ENCODE peak calls at places on chromosomes 7 and 10, in seven cellular contexts. L is CD4-positive, alpha-beta T cell; T is dorsolateral prefrontal cortex; I is B cell; R is fibroblast of mammary gland; K is progenitor cell of endocrine pancreas; S is HFFc6. A is an unnamed sample.

GRCh38 chr10:46542567-46543323 is 13.7 kb downstream of the GPRIN2 start:
- DNase-seq in L (no peak), T (no peak), I (peak), R (no peak), K (no peak), S (no peak), A (no peak)

GRCh38 chr10:18043148-18043547 is 91.4 kb downstream of the SLC39A12 start:
- DNase-seq in L (no peak), T (no peak), I (no peak), R (peak), K (no peak), S (no peak), A (no peak)

GRCh38 chr7:120988591-120989299 is at the start of gene CPED1:
- DNase-seq in L (no peak), T (peak), I (peak), R (peak), K (peak), S (peak), A (peak)

GRCh38 chr10:130577039-130577438 is 440.8 kb downstream of the GLRX3 start:
- DNase-seq in L (no peak), T (no peak), I (no peak), R (no peak), K (no peak), S (no peak), A (no peak)

GRCh38 chr10:62844280-62845011 is 28.3 kb upstream of the EGR2 start:
- DNase-seq in L (no peak), T (no peak), I (no peak), R (no peak), K (no peak), S (no peak), A (no peak)

GRCh38 chr7:50729962-50730361 is 52.7 kb downstream of the GRB10 start:
- DNase-seq in L (no peak), T (no peak), I (no peak), R (peak), K (no peak), S (peak), A (no peak)

GRCh38 chr7:70076325-70076724 is 478.1 kb downstream of the AUTS2 start:
- DNase-seq in L (no peak), T (no peak), I (no peak), R (no peak), K (no peak), S (no peak), A (no peak)

GRCh38 chr10:17835688-17836087 is 26.5 kb downstream of the MRC1 start:
- DNase-seq in L (no peak), T (no peak), I (no peak), R (peak), K (no peak), S (peak), A (no peak)

GRCh38 chr7:38000272-38000671 is 79.8 kb downstream of the EPDR1 start:
- DNase-seq in L (no peak), T (no peak), I (no peak), R (peak), K (no peak), S (no peak), A (no peak)

GRCh38 chr7:41885078-41885477 is 182.2 kb upstream of the INHBA start:
- DNase-seq in L (no peak), T (no peak), I (no peak), R (peak), K (no peak), S (peak), A (no peak)

GRCh38 chr7:120996333-120996982 is 7.9 kb downstream of the CPED1 start:
- DNase-seq in L (peak), T (peak), I (no peak), R (peak), K (no peak), S (peak), A (no peak)

GRCh38 chr7:100483728-100484635 is at the start of gene NYAP1:
- DNase-seq in L (peak), T (peak), I (peak), R (no peak), K (no peak), S (no peak), A (no peak)

GRCh38 chr7:159027803-159028455 is 116.7 kb downstream of the VIPR2 start:
- DNase-seq in L (no peak), T (peak), I (no peak), R (peak), K (no peak), S (no peak), A (no peak)

GRCh38 chr7:76509931-76510877 is at the start of gene UPK3B:
- DNase-seq in L (no peak), T (no peak), I (no peak), R (no peak), K (no peak), S (no peak), A (no peak)

GRCh38 chr10:103620891-103621777 is 127.6 kb downstream of the NEURL1 start:
- DNase-seq in L (no peak), T (no peak), I (no peak), R (no peak), K (no peak), S (no peak), A (no peak)

GRCh38 chr7:29343379-29343778 is 148.8 kb downstream of the CHN2 start:
- DNase-seq in L (no peak), T (no peak), I (no peak), R (no peak), K (no peak), S (no peak), A (no peak)

GRCh38 chr7:157760004-157760730 is 423.4 kb downstream of the DNAJB6 start:
- DNase-seq in L (no peak), T (no peak), I (no peak), R (peak), K (no peak), S (no peak), A (no peak)

GRCh38 chr10:87544750-87545149 is 40.1 kb downstream of the MINPP1 start:
- DNase-seq in L (no peak), T (no peak), I (no peak), R (no peak), K (no peak), S (no peak), A (no peak)

GRCh38 chr10:1399431-1400120 is 337.7 kb downstream of the ADARB2 start:
- DNase-seq in L (no peak), T (peak), I (no peak), R (no peak), K (no peak), S (no peak), A (no peak)

GRCh38 chr7:26620352-26620751 is 244.0 kb downstream of the SKAP2 start:
- DNase-seq in L (no peak), T (no peak), I (no peak), R (peak), K (no peak), S (no peak), A (no peak)

GRCh38 chr7:29976673-29977072 is 12.9 kb downstream of the SCRN1 start:
- DNase-seq in L (no peak), T (peak), I (no peak), R (no peak), K (no peak), S (no peak), A (peak)

GRCh38 chr10:71604324-71605018 is 115.1 kb downstream of the C10orf105 start:
- DNase-seq in L (no peak), T (no peak), I (no peak), R (no peak), K (no peak), S (peak), A (no peak)

GRCh38 chr10:3760083-3760482 is 24.9 kb downstream of the KLF6 start:
- DNase-seq in L (no peak), T (peak), I (no peak), R (no peak), K (no peak), S (no peak), A (no peak)

GRCh38 chr7:105006367-105007139 is 7.5 kb upstream of the KMT2E start:
- DNase-seq in L (no peak), T (no peak), I (no peak), R (no peak), K (no peak), S (no peak), A (no peak)

GRCh38 chr10:69901623-69902505 is 100.2 kb downstream of the COL13A1 start:
- DNase-seq in L (no peak), T (peak), I (no peak), R (peak), K (peak), S (peak), A (peak)
- TF ChIP-seq CTCF in L (no peak), T (peak), I (no peak), R (peak), K (peak), S (peak), A (peak)

GRCh38 chr7:78221961-78222751 is 423.6 kb downstream of the PHTF2 start:
- DNase-seq in L (no peak), T (no peak), I (no peak), R (no peak), K (no peak), S (peak), A (no peak)
- TF ChIP-seq CTCF in L (no peak), T (no peak), I (no peak), R (no peak), K (no peak), S (peak), A (no peak)

GRCh38 chr10:102101152-102101551 is 19.0 kb downstream of the LDB1 start:
- DNase-seq in L (no peak), T (no peak), I (no peak), R (no peak), K (no peak), S (no peak), A (no peak)
- TF ChIP-seq CTCF in L (no peak), T (no peak), I (no peak), R (no peak), K (peak), S (peak), A (no peak)

DNA sequence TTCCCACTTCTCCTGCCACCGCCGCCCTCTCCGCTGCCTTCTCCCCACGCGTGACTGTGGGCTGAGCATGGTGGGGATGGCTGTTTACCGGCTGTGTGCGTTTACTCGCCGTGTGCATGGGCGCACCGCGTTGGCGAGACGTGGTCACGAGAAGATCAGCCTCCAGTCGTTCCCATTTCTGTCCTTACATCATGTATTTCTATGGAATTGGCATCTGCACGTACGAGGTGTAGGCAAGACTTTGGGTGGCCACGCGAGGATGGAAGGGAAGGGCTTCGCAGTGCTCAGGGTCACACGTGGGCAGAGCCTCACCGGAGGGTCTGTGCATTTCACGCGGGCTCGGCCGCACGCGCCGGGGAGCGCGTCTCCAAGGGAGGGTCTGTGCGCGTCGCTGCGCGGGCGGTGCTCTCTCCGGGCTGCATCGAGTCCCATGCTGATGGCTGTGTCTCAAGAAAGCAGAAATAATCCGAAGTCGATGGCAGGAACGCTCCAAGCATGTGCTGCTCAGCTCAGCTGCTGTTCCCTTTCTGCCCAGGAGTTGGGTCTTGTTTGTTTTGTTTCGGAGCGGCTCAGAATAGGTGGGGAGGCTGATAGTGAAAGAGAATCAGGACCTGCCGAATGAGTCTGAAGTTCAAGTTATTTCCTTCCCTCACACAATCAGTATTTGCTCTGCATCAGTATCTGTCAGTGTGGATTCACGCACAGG is 973 bp downstream of the CAMK1D start:
- DNase-seq in L (peak), T (peak), I (peak), R (no peak), K (peak), S (no peak), A (peak)
- TF ChIP-seq CTCF in L (no peak), T (no peak), I (no peak), R (no peak), K (peak), S (no peak), A (peak)

GRCh38 chr10:119026301-119027110 is 3.0 kb upstream of the NANOS1 start:
- DNase-seq in L (no peak), T (no peak), I (no peak), R (no peak), K (no peak), S (no peak), A (no peak)

GRCh38 chr10:119029613-119030420 is at the start of gene NANOS1:
- DNase-seq in L (no peak), T (no peak), I (no peak), R (no peak), K (peak), S (no peak), A (peak)

GRCh38 chr10:119030421-119031250 is 1.1 kb downstream of the NANOS1 start:
- DNase-seq in L (peak), T (peak), I (peak), R (peak), K (peak), S (peak), A (peak)

GRCh38 chr10:119031496-119032059 is 2.1 kb downstream of the NANOS1 start:
- DNase-seq in L (no peak), T (no peak), I (no peak), R (no peak), K (no peak), S (no peak), A (no peak)

DNA sequence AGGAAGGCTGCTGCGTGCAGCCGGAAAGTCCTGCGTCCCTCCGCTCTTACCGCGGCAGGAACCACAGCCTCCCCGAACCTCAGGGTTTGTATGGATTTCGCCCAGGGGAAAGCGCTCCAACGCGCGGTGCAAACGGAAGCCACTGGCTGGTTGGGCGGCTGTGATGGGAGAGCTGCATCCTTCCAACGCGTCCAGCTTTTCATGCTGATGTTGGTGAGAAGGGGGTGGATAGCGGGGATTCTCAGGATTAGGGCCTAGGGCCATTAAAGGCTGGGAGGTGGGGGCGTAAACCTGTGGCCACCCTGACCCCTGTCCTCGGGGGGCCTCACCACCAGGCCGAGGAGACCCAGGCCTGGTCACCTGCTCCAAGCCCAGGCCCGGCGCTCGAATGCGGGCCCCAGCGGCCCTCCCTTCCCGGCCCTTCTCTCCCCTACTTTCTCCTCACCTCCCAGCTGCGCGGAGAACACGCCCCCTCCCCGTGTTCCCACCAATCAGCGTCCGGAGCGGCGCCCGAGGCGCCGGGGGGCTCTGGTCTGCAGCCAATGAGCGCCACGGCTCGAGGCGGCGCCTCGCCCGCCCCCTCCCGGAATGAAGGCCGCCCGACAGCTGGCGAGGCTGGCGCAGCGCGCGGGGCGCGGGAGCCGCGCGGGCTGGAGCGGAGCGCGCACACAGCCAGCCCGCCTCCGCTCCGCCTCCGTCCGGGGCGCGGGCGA is 458 bp upstream of the NANOS1 start:
- DNase-seq in L (peak), T (peak), I (peak), R (peak), K (peak), S (peak), A (peak)
- TF ChIP-seq CTCF in L (no peak), T (peak), I (no peak), R (no peak), K (peak), S (peak), A (no peak)

GRCh38 chr10:116659049-116659670 is 38.4 kb downstream of the PNLIPRP2 start:
- DNase-seq in L (no peak), T (no peak), I (no peak), R (no peak), K (no peak), S (no peak), A (no peak)

GRCh38 chr10:116658152-116658551 is 37.4 kb downstream of the PNLIPRP2 start:
- DNase-seq in L (no peak), T (no peak), I (no peak), R (no peak), K (no peak), S (no peak), A (no peak)

GRCh38 chr10:116655573-116655972 is 34.8 kb downstream of the PNLIPRP2 start:
- DNase-seq in L (no peak), T (no peak), I (no peak), R (no peak), K (no peak), S (no peak), A (no peak)

GRCh38 chr10:116653885-116654284 is 33.1 kb downstream of the PNLIPRP2 start:
- DNase-seq in L (no peak), T (no peak), I (no peak), R (peak), K (no peak), S (no peak), A (no peak)

GRCh38 chr10:116654816-116655215 is 34.1 kb downstream of the PNLIPRP2 start:
- DNase-seq in L (no peak), T (no peak), I (no peak), R (no peak), K (no peak), S (no peak), A (peak)
- TF ChIP-seq CTCF in L (no peak), T (no peak), I (no peak), R (peak), K (peak), S (peak), A (peak)

A was measured in neural crest cell.